ENCODE peak calls at places on chromosomes 7 and 10, in nine cellular contexts. T, G, A, H, R, L, Z, U and C are unnamed samples.

GRCh38 chr10:77259475-77259874 is 378.1 kb downstream of the KCNMA1 start:
- DNase-seq in T (no peak), G (no peak), A (no peak), H (no peak), R (no peak), L (no peak), Z (no peak), U (no peak), C (peak; percentile 5)

GRCh38 chr10:110791541-110792073 is 80.1 kb upstream of the PDCD4 start:
- DNase-seq in T (no peak), G (no peak), A (no peak), H (no peak), R (no peak), L (no peak), Z (no peak), U (no peak), C (no peak)

GRCh38 chr10:72784551-72785421 is 92.8 kb downstream of the MCU start:
- DNase-seq in T (peak; percentile 88), G (peak; percentile 37), A (peak; percentile 88), H (no peak), R (peak; percentile 28), L (peak; percentile 40), Z (no peak), U (peak; percentile 92), C (peak; percentile 77)

GRCh38 chr10:107653832-107654287 is 489.4 kb upstream of the SORCS1 start:
- DNase-seq in T (no peak), G (no peak), A (peak; percentile 70), H (peak; percentile 11), R (no peak), L (no peak), Z (no peak), U (no peak), C (no peak)

GRCh38 chr7:50531401-50531906 is 33.8 kb downstream of the DDC start:
- DNase-seq in T (no peak), G (no peak), A (peak; percentile 92), H (no peak), R (peak; percentile 95), L (no peak), Z (no peak), U (peak; percentile 95), C (peak; percentile 88)

GRCh38 chr10:67242531-67242930 is 316.7 kb downstream of the LRRTM3 start:
- DNase-seq in T (no peak), G (no peak), A (no peak), H (no peak), R (no peak), L (no peak), Z (no peak), U (no peak), C (no peak)

GRCh38 chr10:66695046-66695445 is 230.8 kb upstream of the LRRTM3 start:
- DNase-seq in T (no peak), G (no peak), A (peak; percentile 69), H (no peak), R (no peak), L (no peak), Z (no peak), U (peak; percentile 84), C (no peak)

GRCh38 chr10:86688398-86688921 is 20.1 kb downstream of the LDB3 start:
- DNase-seq in T (peak; percentile 56), G (no peak), A (peak; percentile 50), H (peak; percentile 69), R (no peak), L (peak; percentile 56), Z (peak; percentile 46), U (peak; percentile 45), C (no peak)

GRCh38 chr10:128556575-128556974 is 430.4 kb upstream of the MKI67 start:
- DNase-seq in T (no peak), G (no peak), A (no peak), H (no peak), R (no peak), L (no peak), Z (no peak), U (no peak), C (no peak)

GRCh38 chr10:59098811-59099452 is 77.5 kb upstream of the PHYHIPL start:
- DNase-seq in T (peak; percentile 63), G (no peak), A (no peak), H (no peak), R (no peak), L (no peak), Z (no peak), U (no peak), C (no peak)

GRCh38 chr7:35185908-35186731 is 67.8 kb downstream of the TBX20 start:
- DNase-seq in T (no peak), G (peak; percentile 72), A (peak; percentile 10), H (no peak), R (no peak), L (peak; percentile 58), Z (no peak), U (peak; percentile 32), C (no peak)

DNA sequence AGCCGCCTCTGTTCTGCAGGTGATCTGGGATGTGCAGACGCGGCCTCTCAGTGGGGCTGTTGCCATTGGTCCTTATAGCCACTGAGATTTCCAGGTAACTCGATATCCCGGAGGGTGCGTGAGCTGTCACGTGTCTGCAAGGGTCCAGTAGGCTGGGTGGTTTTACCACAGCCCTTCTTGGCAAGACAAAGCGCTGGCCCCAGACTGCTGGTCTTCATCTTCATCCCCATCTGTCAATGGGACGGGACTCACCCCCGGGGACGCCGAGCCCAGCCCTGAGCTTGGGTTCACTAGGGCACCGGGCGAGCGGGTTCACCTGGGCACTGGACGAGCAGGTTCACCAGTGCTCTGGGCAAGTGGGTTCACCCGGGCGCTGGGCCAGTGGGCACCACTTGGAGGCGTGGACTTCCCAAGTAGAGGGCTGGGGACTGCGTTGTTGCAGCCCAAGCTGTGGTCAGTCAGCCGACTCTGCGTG is 51.3 kb upstream of the DPYSL4 start:
- DNase-seq in T (no peak), G (peak; percentile 7), A (no peak), H (no peak), R (no peak), L (peak; percentile 7), Z (no peak), U (no peak), C (no peak)
- TF ChIP-seq CTCF in T (no peak), G (no peak), A (no peak), H (no peak), R (no peak), L (no peak), Z (no peak), U (no peak), C (no peak)

GRCh38 chr10:50613150-50613549 is 10.6 kb downstream of the SGMS1 start:
- DNase-seq in T (no peak), G (no peak), A (no peak), H (no peak), R (no peak), L (no peak), Z (no peak), U (no peak), C (no peak)

GRCh38 chr10:50613726-50614443 is 9.9 kb downstream of the SGMS1 start:
- DNase-seq in T (no peak), G (no peak), A (no peak), H (no peak), R (no peak), L (no peak), Z (no peak), U (no peak), C (no peak)

GRCh38 chr10:50618624-50619023 is 5.1 kb downstream of the SGMS1 start:
- DNase-seq in T (no peak), G (no peak), A (peak; percentile 85), H (no peak), R (no peak), L (no peak), Z (no peak), U (peak; percentile 94), C (no peak)

GRCh38 chr10:50615654-50616053 is 8.1 kb downstream of the SGMS1 start:
- DNase-seq in T (no peak), G (no peak), A (no peak), H (no peak), R (no peak), L (no peak), Z (no peak), U (no peak), C (no peak)

DNA sequence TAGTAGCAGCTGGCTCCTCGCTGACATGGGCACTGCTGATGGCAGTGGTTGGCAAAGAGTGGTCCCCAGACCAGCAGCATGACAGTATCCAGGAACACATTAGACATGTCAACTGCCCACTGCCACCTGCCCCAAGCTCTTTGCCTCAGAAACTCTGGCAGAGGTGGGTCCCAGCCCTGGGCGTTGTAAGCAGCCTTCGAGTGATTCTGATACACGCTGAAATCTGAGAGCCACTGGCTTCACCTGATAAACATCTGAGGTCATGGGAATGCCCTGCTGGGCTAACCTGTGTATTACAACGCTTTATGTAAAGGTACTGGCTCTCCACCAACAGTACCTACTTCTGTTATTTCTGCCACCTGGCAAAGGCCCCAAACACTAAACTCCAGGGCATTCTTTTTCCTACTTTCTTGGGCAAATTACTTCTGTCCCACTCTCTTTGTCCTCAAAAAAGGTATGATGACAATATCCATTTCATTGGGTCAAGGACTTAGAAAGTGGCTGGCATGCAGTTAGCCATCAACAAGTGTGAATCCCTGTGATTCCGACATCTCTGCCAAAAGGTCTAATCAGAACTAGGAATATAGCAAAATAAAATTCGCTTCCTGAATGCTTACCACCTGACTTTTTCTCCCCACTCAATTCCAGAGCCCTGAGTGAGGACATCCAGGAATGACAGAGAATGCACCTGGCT is 9.2 kb downstream of the SGMS1 start:
- DNase-seq in T (no peak), G (no peak), A (no peak), H (no peak), R (no peak), L (no peak), Z (no peak), U (peak; percentile 29), C (peak; percentile 66)
- TF ChIP-seq CTCF in T (peak; percentile 53), G (no peak), A (peak; percentile 52), H (peak; percentile 54), R (peak; percentile 48), L (peak; percentile 29), Z (peak; percentile 45), U (peak; percentile 59), C (peak; percentile 70)

GRCh38 chr10:48509974-48510692 is 94.7 kb downstream of the ARHGAP22 start:
- DNase-seq in T (no peak), G (no peak), A (no peak), H (no peak), R (no peak), L (no peak), Z (no peak), U (no peak), C (no peak)
- TF ChIP-seq CTCF in T (no peak), G (peak; percentile 29), A (peak; percentile 7), H (no peak), R (peak; percentile 46), L (peak; percentile 55), Z (no peak), U (peak; percentile 69), C (peak; percentile 57)

GRCh38 chr7:99380823-99381663 is 6.5 kb downstream of the ARPC1B start:
- DNase-seq in T (no peak), G (no peak), A (peak; percentile 30), H (peak; percentile 89), R (no peak), L (no peak), Z (peak; percentile 88), U (no peak), C (no peak)

GRCh38 chr7:99380032-99380822 is 5.7 kb downstream of the ARPC1B start:
- DNase-seq in T (peak; percentile 27), G (no peak), A (peak; percentile 57), H (peak; percentile 69), R (no peak), L (no peak), Z (no peak), U (peak; percentile 79), C (no peak)

GRCh38 chr7:99375070-99375807 is 709 bp downstream of the ARPC1B start:
- DNase-seq in T (peak; percentile 54), G (peak; percentile 87), A (peak; percentile 76), H (peak; percentile 84), R (no peak), L (peak; percentile 85), Z (peak; percentile 64), U (peak; percentile 75), C (peak; percentile 61)

GRCh38 chr7:99381664-99382075 is 7.1 kb downstream of the ARPC1B start:
- DNase-seq in T (no peak), G (peak; percentile 25), A (no peak), H (no peak), R (no peak), L (no peak), Z (no peak), U (no peak), C (no peak)

GRCh38 chr7:99379043-99379577 is 4.6 kb downstream of the ARPC1B start:
- DNase-seq in T (peak; percentile 94), G (peak; percentile 47), A (peak; percentile 88), H (no peak), R (peak; percentile 63), L (peak; percentile 67), Z (peak; percentile 62), U (peak; percentile 91), C (peak; percentile 29)
- TF ChIP-seq CTCF in T (peak; percentile 10), G (no peak), A (no peak), H (no peak), R (no peak), L (peak; percentile 24), Z (no peak), U (no peak), C (no peak)